ENCODE peak calls at places on chromosomes 3 and 15, in four cellular contexts. R, G, W and D are unnamed samples.

GRCh38 chr3:116020495-116020894 is 397.2 kb downstream of the GAP43 start:
- DNase-seq in R (peak), G (peak), W (no peak), D (no peak)

GRCh38 chr3:52596658-52597265 is 60.4 kb downstream of the UQCC5 start:
- DNase-seq in R (no peak), G (no peak), W (no peak), D (no peak)

GRCh38 chr3:42014949-42015533 is 53.1 kb upstream of the ULK4 start:
- DNase-seq in R (peak), G (no peak), W (peak), D (peak)

GRCh38 chr15:65057549-65057940 is 10.2 kb downstream of the RASL12 start:
- DNase-seq in R (no peak), G (no peak), W (no peak), D (no peak)

GRCh38 chr15:66675456-66675855 is 26.6 kb upstream of the SMAD6 start:
- DNase-seq in R (no peak), G (no peak), W (no peak), D (no peak)

GRCh38 chr3:52046186-52046913 is 10.0 kb downstream of the DUSP7 start:
- DNase-seq in R (no peak), G (peak), W (no peak), D (no peak)

GRCh38 chr3:111999924-112000835 is 1.5 kb downstream of the TAGLN3 start:
- DNase-seq in R (no peak), G (no peak), W (no peak), D (peak)

GRCh38 chr15:86236721-86237121 is 157.1 kb downstream of the AGBL1 start:
- DNase-seq in R (no peak), G (no peak), W (no peak), D (no peak)

GRCh38 chr3:80190051-80190450 is 422.3 kb upstream of the ROBO1 start:
- DNase-seq in R (no peak), G (peak), W (no peak), D (no peak)

GRCh38 chr3:129249284-129250065 is at the start of gene COPG1:
- DNase-seq in R (peak), G (peak), W (peak), D (peak)

GRCh38 chr3:48599077-48599501 is 4.0 kb upstream of the COL7A1 start:
- DNase-seq in R (no peak), G (no peak), W (no peak), D (no peak)

GRCh38 chr3:59978979-59979378 is 929.2 kb upstream of the CFAP20DC start:
- DNase-seq in R (peak), G (no peak), W (no peak), D (peak)

GRCh38 chr3:66949898-66950297 is 48.2 kb upstream of the KBTBD8 start:
- DNase-seq in R (no peak), G (no peak), W (no peak), D (peak)

GRCh38 chr3:54932606-54933005 is 4.7 kb upstream of the LRTM1 start:
- DNase-seq in R (no peak), G (no peak), W (no peak), D (no peak)

GRCh38 chr3:152245498-152246175 is 23.1 kb upstream of the MBNL1 start:
- DNase-seq in R (no peak), G (no peak), W (peak), D (no peak)

GRCh38 chr3:154799801-154800200 is 280.3 kb upstream of the MME start:
- DNase-seq in R (no peak), G (no peak), W (no peak), D (no peak)

GRCh38 chr15:60673918-60674558 is 195.1 kb upstream of the ICE2 start:
- DNase-seq in R (no peak), G (peak), W (no peak), D (no peak)

GRCh38 chr3:138361561-138361971 is 13.2 kb downstream of the MRAS start:
- DNase-seq in R (no peak), G (no peak), W (no peak), D (no peak)

GRCh38 chr3:123089611-123090301 is 22.9 kb downstream of the PDIA5 start:
- DNase-seq in R (no peak), G (no peak), W (no peak), D (no peak)

GRCh38 chr3:52554026-52554755 is 17.8 kb downstream of the UQCC5 start:
- DNase-seq in R (no peak), G (no peak), W (no peak), D (no peak)

GRCh38 chr3:177314897-177315296 is 117.6 kb upstream of the TBL1XR1 start:
- DNase-seq in R (peak), G (no peak), W (no peak), D (no peak)

GRCh38 chr3:142987080-142987700 is 14.2 kb upstream of the U2SURP start:
- DNase-seq in R (peak), G (no peak), W (peak), D (peak)

DNA sequence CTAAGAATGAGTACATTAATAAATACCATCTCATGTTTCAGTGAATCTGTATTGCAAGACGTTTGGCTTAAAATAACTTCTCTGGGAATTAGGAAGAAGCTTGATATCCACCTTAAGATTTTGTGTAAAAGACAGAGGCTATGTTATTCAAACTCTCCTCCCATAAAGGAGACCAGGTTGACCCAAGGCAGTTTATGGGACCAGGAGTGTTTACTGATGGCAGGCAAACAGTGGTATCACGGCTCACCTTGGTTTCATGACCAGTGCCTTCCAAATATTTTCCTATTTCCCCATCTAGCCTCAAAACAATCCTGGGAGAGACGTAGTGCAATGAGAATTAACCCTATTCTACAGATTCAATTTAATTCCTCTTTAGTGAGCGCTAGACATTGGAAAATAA is 90.2 kb upstream of the SNTN start:
- DNase-seq in R (no peak), G (no peak), W (no peak), D (no peak)
- TF ChIP-seq CTCF in R (no peak), G (no peak), W (no peak), D (no peak)

GRCh38 chr15:70810916-70811578 is 42.9 kb downstream of the LARP6 start:
- DNase-seq in R (no peak), G (no peak), W (no peak), D (no peak)
- TF ChIP-seq CTCF in R (no peak), G (no peak), W (no peak), D (no peak)

GRCh38 chr3:29145370-29145769 is 135.5 kb upstream of the RBMS3 start:
- DNase-seq in R (no peak), G (no peak), W (no peak), D (no peak)

GRCh38 chr3:29144361-29144760 is 136.5 kb upstream of the RBMS3 start:
- DNase-seq in R (no peak), G (peak), W (no peak), D (no peak)

GRCh38 chr3:29143151-29143550 is 137.7 kb upstream of the RBMS3 start:
- DNase-seq in R (no peak), G (no peak), W (no peak), D (no peak)

GRCh38 chr3:29141912-29142262 is 139.0 kb upstream of the RBMS3 start:
- DNase-seq in R (no peak), G (no peak), W (no peak), D (no peak)

DNA sequence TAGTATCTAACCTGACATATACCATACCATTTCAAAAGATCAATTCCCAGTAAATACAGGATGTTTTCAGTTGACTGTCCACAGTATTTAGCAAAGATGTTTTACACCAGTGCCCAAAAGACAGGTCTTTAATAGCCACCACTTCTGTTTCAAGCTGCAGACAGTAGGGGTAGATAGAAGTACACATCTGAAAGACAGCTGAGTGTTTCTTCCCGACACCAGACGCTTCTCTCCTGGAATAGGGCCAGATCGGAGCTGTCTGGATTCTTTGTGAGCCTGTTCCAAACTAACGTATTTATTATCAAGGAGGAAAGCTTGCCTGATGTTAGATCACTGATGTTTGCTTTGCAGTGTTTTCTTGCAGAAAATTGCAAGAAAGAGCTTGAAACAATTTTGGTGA is 136.1 kb upstream of the RBMS3 start:
- DNase-seq in R (no peak), G (no peak), W (no peak), D (no peak)
- TF ChIP-seq CTCF in R (no peak), G (peak), W (no peak), D (no peak)

GRCh38 chr3:108489776-108490175 is 20.6 kb downstream of the MYH15 start:
- DNase-seq in R (peak), G (no peak), W (peak), D (peak)
- TF ChIP-seq CTCF in R (peak), G (peak), W (peak), D (peak)

DNA sequence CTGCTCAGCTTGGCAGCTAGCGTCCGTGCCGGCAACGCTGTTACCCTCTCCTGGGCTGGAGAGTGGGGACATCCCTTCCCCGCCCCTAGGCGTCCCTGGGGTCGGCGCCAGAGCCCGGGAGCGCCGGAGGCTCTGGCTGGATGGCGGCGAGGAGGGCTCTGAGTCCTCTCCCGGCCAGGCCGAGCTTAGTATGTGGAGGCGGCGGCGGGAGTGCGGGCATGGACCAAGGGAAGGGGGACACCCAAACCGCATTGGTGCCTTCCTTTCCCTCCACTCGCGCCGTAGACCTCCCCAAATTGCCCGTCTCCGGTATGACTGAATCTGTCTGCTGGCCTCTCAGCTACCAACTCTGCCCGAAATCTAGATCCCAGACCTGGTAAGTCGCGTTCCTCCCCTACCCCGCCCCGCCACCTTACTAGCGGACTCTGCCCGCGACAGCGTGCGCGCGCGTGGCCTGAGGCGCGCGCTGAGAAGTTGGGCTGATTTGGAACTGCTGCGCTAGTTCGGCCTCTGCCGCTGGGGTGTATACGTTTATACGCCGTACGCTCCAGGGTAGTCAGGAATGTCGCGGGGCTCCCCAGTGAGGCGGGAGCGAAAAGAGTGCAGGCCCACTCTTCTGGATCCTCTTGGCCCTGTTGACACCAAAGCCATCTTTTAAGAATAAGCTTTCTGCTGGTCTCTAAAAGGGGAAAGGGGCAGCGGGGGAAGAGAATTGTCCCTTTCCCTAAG is 12.2 kb downstream of the ZIC1 start:
- DNase-seq in R (peak), G (no peak), W (no peak), D (no peak)
- TF ChIP-seq CTCF in R (no peak), G (no peak), W (no peak), D (no peak)

GRCh38 chr15:88467073-88467934 is at the start of the genes MRPL46 and MRPS11:
- DNase-seq in R (peak), G (peak), W (peak), D (peak)

GRCh38 chr15:88465633-88466219 is 1.5 kb downstream of the MRPL46 start:
- DNase-seq in R (no peak), G (no peak), W (no peak), D (no peak)

GRCh38 chr15:88470625-88471372 is 3.3 kb downstream of the MRPS11 start:
- DNase-seq in R (no peak), G (no peak), W (no peak), D (peak)

GRCh38 chr15:88469321-88469720 is 1.8 kb downstream of the MRPS11 start:
- DNase-seq in R (no peak), G (no peak), W (no peak), D (no peak)

GRCh38 chr15:88467935-88468528 is 524 bp downstream of the MRPS11 start:
- DNase-seq in R (no peak), G (no peak), W (peak), D (peak)
- TF ChIP-seq CTCF in R (peak), G (peak), W (peak), D (peak)

GRCh38 chr15:82999905-83000671 is 11.4 kb downstream of the C15orf40 start:
- DNase-seq in R (peak), G (peak), W (peak), D (peak)
- TF ChIP-seq CTCF in R (peak), G (peak), W (peak), D (peak)